ENCODE peak calls at places on chromosomes 7 and 10, in four cellular contexts. One of them, this sample, is unnamed.
A peak's percentile ranks its signal among the peaks of the same experiment; 100 is the strongest.

GRCh38 chr7:66100408-66101050 is 14.1 kb upstream of the CRCP start:
- DNase-seq in nephron progenitor cell: no peak
- DNase-seq in OCI-LY7: no peak
- DNase-seq in lower leg skin: no peak
- DNase-seq in this sample: no peak

GRCh38 chr10:63161592-63161991 is 28.5 kb downstream of the NRBF2 start:
- DNase-seq in nephron progenitor cell: no peak
- DNase-seq in OCI-LY7: no peak
- DNase-seq in lower leg skin: no peak
- DNase-seq in this sample: no peak

GRCh38 chr10:10613654-10614244 is 403.9 kb upstream of the CELF2 start:
- DNase-seq in nephron progenitor cell: no peak
- DNase-seq in OCI-LY7: no peak
- DNase-seq in lower leg skin: no peak
- DNase-seq in this sample: no peak

GRCh38 chr10:12389154-12389734 is 39.9 kb downstream of the CAMK1D start:
- DNase-seq in nephron progenitor cell: no peak
- DNase-seq in OCI-LY7: no peak
- DNase-seq in lower leg skin: peak; percentile 64
- DNase-seq in this sample: peak; percentile 73

GRCh38 chr10:131591936-131592335 is 280.4 kb upstream of the TCERG1L start:
- DNase-seq in nephron progenitor cell: no peak
- DNase-seq in OCI-LY7: no peak
- DNase-seq in lower leg skin: no peak
- DNase-seq in this sample: no peak

GRCh38 chr7:95602421-95602820 is 6.1 kb upstream of the PDK4 start:
- DNase-seq in nephron progenitor cell: no peak
- DNase-seq in OCI-LY7: no peak
- DNase-seq in lower leg skin: no peak
- DNase-seq in this sample: no peak

GRCh38 chr7:56287429-56288138 is 171.4 kb upstream of the NUPR2 start:
- DNase-seq in nephron progenitor cell: no peak
- DNase-seq in OCI-LY7: no peak
- DNase-seq in lower leg skin: no peak
- DNase-seq in this sample: peak; percentile 28

GRCh38 chr7:141189231-141189630 is 115.4 kb downstream of the TMEM178B start:
- DNase-seq in nephron progenitor cell: no peak
- DNase-seq in OCI-LY7: no peak
- DNase-seq in lower leg skin: no peak
- DNase-seq in this sample: no peak

GRCh38 chr10:129963831-129964501 is at the start of gene EBF3:
- DNase-seq in nephron progenitor cell: peak; percentile 93
- DNase-seq in OCI-LY7: no peak
- DNase-seq in lower leg skin: peak; percentile 94
- DNase-seq in this sample: peak; percentile 55

GRCh38 chr10:86689146-86689545 is 20.8 kb downstream of the LDB3 start:
- DNase-seq in nephron progenitor cell: no peak
- DNase-seq in OCI-LY7: no peak
- DNase-seq in lower leg skin: no peak
- DNase-seq in this sample: no peak

GRCh38 chr7:91033574-91033973 is 230.7 kb upstream of the FZD1 start:
- DNase-seq in nephron progenitor cell: no peak
- DNase-seq in OCI-LY7: no peak
- DNase-seq in lower leg skin: no peak
- DNase-seq in this sample: no peak

GRCh38 chr10:97332586-97333350 is 1.8 kb downstream of the FRAT2 start:
- DNase-seq in nephron progenitor cell: peak; percentile 23
- DNase-seq in OCI-LY7: no peak
- DNase-seq in lower leg skin: no peak
- DNase-seq in this sample: peak; percentile 60
- TF ChIP-seq CTCF in nephron progenitor cell: no peak
- TF ChIP-seq CTCF in OCI-LY7: no peak
- TF ChIP-seq CTCF in lower leg skin: no peak
- TF ChIP-seq CTCF in this sample: no peak

GRCh38 chr7:127413962-127414361 is 21.5 kb upstream of the ZNF800 start:
- DNase-seq in nephron progenitor cell: no peak
- DNase-seq in OCI-LY7: peak; percentile 22
- DNase-seq in lower leg skin: no peak
- DNase-seq in this sample: no peak

GRCh38 chr7:127404282-127405049 is 12.0 kb upstream of the ZNF800 start:
- DNase-seq in nephron progenitor cell: no peak
- DNase-seq in OCI-LY7: no peak
- DNase-seq in lower leg skin: no peak
- DNase-seq in this sample: no peak

GRCh38 chr7:127413326-127413725 is 20.8 kb upstream of the ZNF800 start:
- DNase-seq in nephron progenitor cell: no peak
- DNase-seq in OCI-LY7: no peak
- DNase-seq in lower leg skin: no peak
- DNase-seq in this sample: no peak

GRCh38 chr7:127415060-127415742 is 22.7 kb upstream of the ZNF800 start:
- DNase-seq in nephron progenitor cell: no peak
- DNase-seq in OCI-LY7: no peak
- DNase-seq in lower leg skin: no peak
- DNase-seq in this sample: no peak

DNA sequence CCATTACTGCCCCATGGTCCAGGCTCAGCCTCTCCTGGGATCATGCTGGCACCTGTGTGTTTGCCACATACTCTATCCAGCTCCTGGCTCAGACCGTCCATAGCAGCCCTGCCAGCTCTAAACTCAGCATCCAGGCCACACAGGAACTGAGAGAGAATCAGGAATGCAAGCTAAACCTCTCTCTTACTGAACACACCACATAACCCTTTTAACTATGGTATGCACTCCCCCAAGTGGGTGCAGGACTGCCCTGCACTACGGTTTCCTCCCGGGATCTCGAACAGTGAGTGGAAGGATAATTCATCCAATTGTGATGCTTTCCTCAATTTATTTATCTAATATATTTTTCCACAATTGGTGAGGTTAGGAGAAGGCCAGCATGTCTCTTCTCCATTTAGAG is 17.1 kb upstream of the ZNF800 start:
- DNase-seq in nephron progenitor cell: no peak
- DNase-seq in OCI-LY7: no peak
- DNase-seq in lower leg skin: no peak
- DNase-seq in this sample: no peak
- TF ChIP-seq CTCF in nephron progenitor cell: no peak
- TF ChIP-seq CTCF in OCI-LY7: peak; percentile 27
- TF ChIP-seq CTCF in lower leg skin: no peak
- TF ChIP-seq CTCF in this sample: no peak

GRCh38 chr10:61400524-61400923 is 52.7 kb downstream of the TMEM26 start:
- DNase-seq in nephron progenitor cell: no peak
- DNase-seq in OCI-LY7: no peak
- DNase-seq in lower leg skin: no peak
- DNase-seq in this sample: no peak
- TF ChIP-seq CTCF in nephron progenitor cell: no peak
- TF ChIP-seq CTCF in OCI-LY7: no peak
- TF ChIP-seq CTCF in lower leg skin: no peak
- TF ChIP-seq CTCF in this sample: no peak

GRCh38 chr7:150756858-150757257 is 19.6 kb downstream of the GIMAP5 start:
- DNase-seq in nephron progenitor cell: no peak
- DNase-seq in OCI-LY7: no peak
- DNase-seq in lower leg skin: no peak
- DNase-seq in this sample: no peak
- TF ChIP-seq CTCF in nephron progenitor cell: peak; percentile 25
- TF ChIP-seq CTCF in OCI-LY7: peak; percentile 66
- TF ChIP-seq CTCF in lower leg skin: no peak
- TF ChIP-seq CTCF in this sample: peak; percentile 31

GRCh38 chr10:59290448-59290847 is 71.9 kb downstream of the FAM13C start:
- DNase-seq in nephron progenitor cell: no peak
- DNase-seq in OCI-LY7: peak; percentile 4
- DNase-seq in lower leg skin: no peak
- DNase-seq in this sample: no peak
- TF ChIP-seq CTCF in nephron progenitor cell: no peak
- TF ChIP-seq CTCF in OCI-LY7: peak; percentile 67
- TF ChIP-seq CTCF in lower leg skin: no peak
- TF ChIP-seq CTCF in this sample: no peak

GRCh38 chr7:33917661-33918060 is 12.3 kb downstream of the BMPER start:
- DNase-seq in nephron progenitor cell: no peak
- DNase-seq in OCI-LY7: no peak
- DNase-seq in lower leg skin: no peak
- DNase-seq in this sample: no peak

GRCh38 chr7:33916357-33917081 is 11.2 kb downstream of the BMPER start:
- DNase-seq in nephron progenitor cell: no peak
- DNase-seq in OCI-LY7: no peak
- DNase-seq in lower leg skin: no peak
- DNase-seq in this sample: no peak

GRCh38 chr7:33922820-33923219 is 17.5 kb downstream of the BMPER start:
- DNase-seq in nephron progenitor cell: no peak
- DNase-seq in OCI-LY7: no peak
- DNase-seq in lower leg skin: no peak
- DNase-seq in this sample: no peak

GRCh38 chr7:33921216-33921938 is 16.0 kb downstream of the BMPER start:
- DNase-seq in nephron progenitor cell: no peak
- DNase-seq in OCI-LY7: no peak
- DNase-seq in lower leg skin: no peak
- DNase-seq in this sample: peak; percentile 18

GRCh38 chr7:33918401-33919120 is 13.2 kb downstream of the BMPER start:
- DNase-seq in nephron progenitor cell: no peak
- DNase-seq in OCI-LY7: no peak
- DNase-seq in lower leg skin: no peak
- DNase-seq in this sample: no peak
- TF ChIP-seq CTCF in nephron progenitor cell: no peak
- TF ChIP-seq CTCF in OCI-LY7: no peak
- TF ChIP-seq CTCF in lower leg skin: no peak
- TF ChIP-seq CTCF in this sample: no peak

GRCh38 chr7:35676211-35676610 is 18.7 kb downstream of the HERPUD2 start:
- DNase-seq in nephron progenitor cell: no peak
- DNase-seq in OCI-LY7: peak; percentile 22
- DNase-seq in lower leg skin: no peak
- DNase-seq in this sample: no peak
- TF ChIP-seq CTCF in nephron progenitor cell: no peak
- TF ChIP-seq CTCF in OCI-LY7: peak; percentile 66
- TF ChIP-seq CTCF in lower leg skin: no peak
- TF ChIP-seq CTCF in this sample: no peak

GRCh38 chr7:112749775-112750174 is 40.4 kb downstream of the TMEM168 start:
- DNase-seq in nephron progenitor cell: no peak
- DNase-seq in OCI-LY7: no peak
- DNase-seq in lower leg skin: no peak
- DNase-seq in this sample: no peak
- TF ChIP-seq CTCF in nephron progenitor cell: peak; percentile 8
- TF ChIP-seq CTCF in OCI-LY7: peak; percentile 44
- TF ChIP-seq CTCF in lower leg skin: no peak
- TF ChIP-seq CTCF in this sample: no peak

GRCh38 chr10:72123616-72124015 is 35.3 kb upstream of the SPOCK2 start:
- DNase-seq in nephron progenitor cell: no peak
- DNase-seq in OCI-LY7: no peak
- DNase-seq in lower leg skin: no peak
- DNase-seq in this sample: no peak
- TF ChIP-seq CTCF in nephron progenitor cell: no peak
- TF ChIP-seq CTCF in OCI-LY7: no peak
- TF ChIP-seq CTCF in lower leg skin: no peak
- TF ChIP-seq CTCF in this sample: no peak

This sample was measured in body of pancreas.